ENCODE peak calls at places on chromosomes 16 and 17, in six cellular contexts. One of them, this sample, is unnamed.

GRCh38 chr17:78144736-78145641 is 1.2 kb upstream of the C17orf99 start:
- DNase-seq in SK-N-DZ: no peak
- DNase-seq in mucosa of descending colon: no peak
- DNase-seq in lower leg skin: no peak
- DNase-seq in stimulated activated CD8-positive, alpha-beta memory T cell treated with anti-CD3 and anti-CD28 coated beads, Interleukin-4, amount 100 ng/mL, for 1 hour: no peak
- DNase-seq in EL: no peak
- DNase-seq in this sample: peak; percentile 66

GRCh38 chr16:82454566-82454965 is 172.2 kb upstream of the CDH13 start:
- DNase-seq in SK-N-DZ: no peak
- DNase-seq in mucosa of descending colon: no peak
- DNase-seq in lower leg skin: no peak
- DNase-seq in stimulated activated CD8-positive, alpha-beta memory T cell treated with anti-CD3 and anti-CD28 coated beads, Interleukin-4, amount 100 ng/mL, for 1 hour: no peak
- DNase-seq in EL: no peak
- DNase-seq in this sample: no peak

GRCh38 chr17:17305282-17305801 is 2.2 kb downstream of the NT5M start:
- DNase-seq in SK-N-DZ: peak; percentile 54
- DNase-seq in mucosa of descending colon: peak; percentile 37
- DNase-seq in lower leg skin: peak; percentile 18
- DNase-seq in stimulated activated CD8-positive, alpha-beta memory T cell treated with anti-CD3 and anti-CD28 coated beads, Interleukin-4, amount 100 ng/mL, for 1 hour: peak; percentile 23
- DNase-seq in EL: no peak
- DNase-seq in this sample: peak; percentile 63

GRCh38 chr17:38748329-38749221 is at the start of gene PCGF2:
- DNase-seq in SK-N-DZ: peak; percentile 96
- DNase-seq in mucosa of descending colon: peak; percentile 97
- DNase-seq in lower leg skin: peak; percentile 95
- DNase-seq in stimulated activated CD8-positive, alpha-beta memory T cell treated with anti-CD3 and anti-CD28 coated beads, Interleukin-4, amount 100 ng/mL, for 1 hour: no peak
- DNase-seq in EL: peak; percentile 94
- DNase-seq in this sample: peak; percentile 98

GRCh38 chr16:59088401-59088800 is 354.3 kb upstream of the GOT2 start:
- DNase-seq in SK-N-DZ: no peak
- DNase-seq in mucosa of descending colon: no peak
- DNase-seq in lower leg skin: no peak
- DNase-seq in stimulated activated CD8-positive, alpha-beta memory T cell treated with anti-CD3 and anti-CD28 coated beads, Interleukin-4, amount 100 ng/mL, for 1 hour: no peak
- DNase-seq in EL: no peak
- DNase-seq in this sample: no peak

GRCh38 chr17:37373530-37374159 is 2.1 kb upstream of the C17orf78 start:
- DNase-seq in SK-N-DZ: peak; percentile 86
- DNase-seq in mucosa of descending colon: peak; percentile 85
- DNase-seq in lower leg skin: peak; percentile 63
- DNase-seq in stimulated activated CD8-positive, alpha-beta memory T cell treated with anti-CD3 and anti-CD28 coated beads, Interleukin-4, amount 100 ng/mL, for 1 hour: no peak
- DNase-seq in EL: peak; percentile 84
- DNase-seq in this sample: peak; percentile 74

GRCh38 chr17:19940722-19941464 is 36.7 kb downstream of the AKAP10 start:
- DNase-seq in SK-N-DZ: no peak
- DNase-seq in mucosa of descending colon: peak; percentile 47
- DNase-seq in lower leg skin: no peak
- DNase-seq in stimulated activated CD8-positive, alpha-beta memory T cell treated with anti-CD3 and anti-CD28 coated beads, Interleukin-4, amount 100 ng/mL, for 1 hour: no peak
- DNase-seq in EL: peak; percentile 51
- DNase-seq in this sample: no peak

GRCh38 chr17:19713462-19713861 is 2.9 kb downstream of the SLC47A2 start:
- DNase-seq in SK-N-DZ: no peak
- DNase-seq in mucosa of descending colon: no peak
- DNase-seq in lower leg skin: no peak
- DNase-seq in stimulated activated CD8-positive, alpha-beta memory T cell treated with anti-CD3 and anti-CD28 coated beads, Interleukin-4, amount 100 ng/mL, for 1 hour: no peak
- DNase-seq in EL: no peak
- DNase-seq in this sample: no peak

GRCh38 chr16:648071-648785 is 937 bp upstream of the WDR90 start:
- DNase-seq in SK-N-DZ: peak; percentile 56
- DNase-seq in mucosa of descending colon: peak; percentile 88
- DNase-seq in lower leg skin: no peak
- DNase-seq in stimulated activated CD8-positive, alpha-beta memory T cell treated with anti-CD3 and anti-CD28 coated beads, Interleukin-4, amount 100 ng/mL, for 1 hour: no peak
- DNase-seq in EL: no peak
- DNase-seq in this sample: peak; percentile 79